ENCODE peak calls at places on chromosomes 1 and 21, in eight cellular contexts. One of them, this sample, is unnamed.

GRCh38 chr1:78911956-78912880 is 94.3 kb downstream of the ADGRL4 start:
- DNase-seq in neural crest cell: no peak
- DNase-seq in gastrocnemius medialis: no peak
- DNase-seq in uterus: no peak
- DNase-seq in heart right ventricle: no peak
- DNase-seq in cardiac muscle cell: peak; percentile 31
- DNase-seq in kidney epithelial cell: no peak
- DNase-seq in body of pancreas: no peak
- DNase-seq in this sample: no peak

GRCh38 chr1:198234511-198235251 is 77.9 kb downstream of the NEK7 start:
- DNase-seq in gastrocnemius medialis: no peak
- DNase-seq in body of pancreas: no peak
- DNase-seq in uterus: no peak
- DNase-seq in neural crest cell: no peak
- DNase-seq in heart right ventricle: no peak
- DNase-seq in cardiac muscle cell: peak; percentile 41
- DNase-seq in kidney epithelial cell: no peak
- DNase-seq in this sample: no peak

GRCh38 chr1:185017338-185017737 is 28.0 kb upstream of the RNF2 start:
- DNase-seq in neural crest cell: no peak
- DNase-seq in gastrocnemius medialis: no peak
- DNase-seq in body of pancreas: no peak
- DNase-seq in kidney epithelial cell: peak; percentile 92
- DNase-seq in heart right ventricle: no peak
- DNase-seq in cardiac muscle cell: peak; percentile 90
- DNase-seq in uterus: no peak
- DNase-seq in this sample: no peak

GRCh38 chr1:233998926-233999325 is 94.5 kb downstream of the SLC35F3 start:
- DNase-seq in body of pancreas: no peak
- DNase-seq in uterus: no peak
- DNase-seq in neural crest cell: no peak
- DNase-seq in heart right ventricle: no peak
- DNase-seq in cardiac muscle cell: no peak
- DNase-seq in gastrocnemius medialis: no peak
- DNase-seq in kidney epithelial cell: no peak
- DNase-seq in this sample: no peak

GRCh38 chr1:31154000-31154631 is 85.6 kb downstream of the NKAIN1 start:
- DNase-seq in neural crest cell: no peak
- DNase-seq in cardiac muscle cell: no peak
- DNase-seq in heart right ventricle: no peak
- DNase-seq in uterus: no peak
- DNase-seq in body of pancreas: no peak
- DNase-seq in gastrocnemius medialis: no peak
- DNase-seq in kidney epithelial cell: no peak
- DNase-seq in this sample: no peak

GRCh38 chr1:3623441-3624150 is 1.2 kb upstream of the TPRG1L start:
- DNase-seq in kidney epithelial cell: no peak
- DNase-seq in neural crest cell: no peak
- DNase-seq in body of pancreas: no peak
- DNase-seq in uterus: no peak
- DNase-seq in heart right ventricle: peak; percentile 10
- DNase-seq in gastrocnemius medialis: no peak
- DNase-seq in cardiac muscle cell: no peak
- DNase-seq in this sample: no peak

GRCh38 chr1:81937791-81938450 is 137.2 kb downstream of the ADGRL2 start:
- DNase-seq in cardiac muscle cell: peak; percentile 30
- DNase-seq in kidney epithelial cell: no peak
- DNase-seq in heart right ventricle: no peak
- DNase-seq in gastrocnemius medialis: no peak
- DNase-seq in uterus: no peak
- DNase-seq in body of pancreas: no peak
- DNase-seq in neural crest cell: no peak
- DNase-seq in this sample: no peak

GRCh38 chr1:95916616-95917015 is 682.6 kb downstream of the RWDD3 start:
- DNase-seq in gastrocnemius medialis: no peak
- DNase-seq in neural crest cell: no peak
- DNase-seq in uterus: no peak
- DNase-seq in kidney epithelial cell: no peak
- DNase-seq in cardiac muscle cell: peak; percentile 39
- DNase-seq in heart right ventricle: no peak
- DNase-seq in body of pancreas: no peak
- DNase-seq in this sample: no peak

GRCh38 chr1:187471555-187471954 is 642.8 kb downstream of the PLA2G4A start:
- DNase-seq in kidney epithelial cell: no peak
- DNase-seq in neural crest cell: no peak
- DNase-seq in heart right ventricle: no peak
- DNase-seq in cardiac muscle cell: peak; percentile 6
- DNase-seq in gastrocnemius medialis: no peak
- DNase-seq in uterus: no peak
- DNase-seq in body of pancreas: no peak
- DNase-seq in this sample: no peak

GRCh38 chr1:25754421-25755195 is 45.4 kb upstream of the SELENON start:
- DNase-seq in gastrocnemius medialis: no peak
- DNase-seq in uterus: no peak
- DNase-seq in heart right ventricle: no peak
- DNase-seq in cardiac muscle cell: no peak
- DNase-seq in neural crest cell: no peak
- DNase-seq in kidney epithelial cell: no peak
- DNase-seq in body of pancreas: no peak
- DNase-seq in this sample: no peak

GRCh38 chr1:206442101-206442500 is 28.2 kb upstream of the IKBKE start:
- DNase-seq in uterus: no peak
- DNase-seq in kidney epithelial cell: peak; percentile 23
- DNase-seq in gastrocnemius medialis: no peak
- DNase-seq in cardiac muscle cell: no peak
- DNase-seq in heart right ventricle: no peak
- DNase-seq in neural crest cell: no peak
- DNase-seq in body of pancreas: no peak
- DNase-seq in this sample: no peak

GRCh38 chr1:229042482-229042881 is 228.4 kb upstream of the RAB4A start:
- DNase-seq in heart right ventricle: no peak
- DNase-seq in neural crest cell: no peak
- DNase-seq in cardiac muscle cell: no peak
- DNase-seq in body of pancreas: no peak
- DNase-seq in uterus: no peak
- DNase-seq in kidney epithelial cell: no peak
- DNase-seq in gastrocnemius medialis: no peak
- DNase-seq in this sample: no peak

GRCh38 chr1:13756557-13757315 is 56.7 kb downstream of the PRDM2 start:
- DNase-seq in kidney epithelial cell: no peak
- DNase-seq in body of pancreas: no peak
- DNase-seq in uterus: no peak
- DNase-seq in cardiac muscle cell: no peak
- DNase-seq in neural crest cell: no peak
- DNase-seq in gastrocnemius medialis: no peak
- DNase-seq in heart right ventricle: no peak
- DNase-seq in this sample: no peak

GRCh38 chr1:93738075-93738622 is 56.5 kb upstream of the BCAR3 start:
- DNase-seq in gastrocnemius medialis: no peak
- DNase-seq in uterus: no peak
- DNase-seq in cardiac muscle cell: peak; percentile 71
- DNase-seq in neural crest cell: no peak
- DNase-seq in body of pancreas: no peak
- DNase-seq in heart right ventricle: no peak
- DNase-seq in kidney epithelial cell: peak; percentile 68
- DNase-seq in this sample: no peak

GRCh38 chr1:93732514-93732913 is 50.9 kb upstream of the BCAR3 start:
- DNase-seq in neural crest cell: no peak
- DNase-seq in gastrocnemius medialis: no peak
- DNase-seq in heart right ventricle: no peak
- DNase-seq in body of pancreas: no peak
- DNase-seq in kidney epithelial cell: no peak
- DNase-seq in cardiac muscle cell: no peak
- DNase-seq in uterus: no peak
- DNase-seq in this sample: no peak

GRCh38 chr1:93733340-93733739 is 51.7 kb upstream of the BCAR3 start:
- DNase-seq in cardiac muscle cell: no peak
- DNase-seq in heart right ventricle: no peak
- DNase-seq in gastrocnemius medialis: no peak
- DNase-seq in body of pancreas: no peak
- DNase-seq in uterus: no peak
- DNase-seq in kidney epithelial cell: no peak
- DNase-seq in neural crest cell: no peak
- DNase-seq in this sample: no peak

GRCh38 chr1:93735722-93736121 is 54.1 kb upstream of the BCAR3 start:
- DNase-seq in kidney epithelial cell: peak; percentile 52
- DNase-seq in neural crest cell: no peak
- DNase-seq in cardiac muscle cell: peak; percentile 85
- DNase-seq in heart right ventricle: no peak
- DNase-seq in body of pancreas: no peak
- DNase-seq in gastrocnemius medialis: no peak
- DNase-seq in uterus: no peak
- DNase-seq in this sample: no peak

DNA sequence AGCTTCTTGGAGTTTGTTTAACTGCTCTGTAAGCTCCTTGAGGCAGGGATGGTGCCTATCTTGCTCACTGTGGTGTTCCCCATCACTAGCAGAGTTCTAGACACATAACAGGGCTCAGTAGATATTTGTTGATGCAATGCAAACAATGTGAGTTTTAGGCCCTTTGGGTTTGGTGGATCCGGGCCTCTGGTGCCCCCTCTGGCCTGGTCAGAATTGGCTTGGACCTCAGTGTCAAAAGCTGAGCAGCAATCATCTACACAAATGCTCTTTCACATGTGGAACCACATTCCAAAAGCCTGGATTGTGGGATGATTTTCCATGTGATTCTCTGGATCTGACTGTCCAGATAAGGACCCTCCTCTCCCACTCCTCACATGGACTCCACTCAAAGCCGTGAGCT is 53.4 kb upstream of the BCAR3 start:
- DNase-seq in uterus: no peak
- DNase-seq in kidney epithelial cell: no peak
- DNase-seq in neural crest cell: no peak
- DNase-seq in body of pancreas: no peak
- DNase-seq in heart right ventricle: no peak
- DNase-seq in cardiac muscle cell: no peak
- DNase-seq in gastrocnemius medialis: no peak
- DNase-seq in this sample: no peak
- TF ChIP-seq CTCF in uterus: no peak
- TF ChIP-seq CTCF in kidney epithelial cell: peak; percentile 25
- TF ChIP-seq CTCF in neural crest cell: no peak
- TF ChIP-seq CTCF in body of pancreas: no peak
- TF ChIP-seq CTCF in heart right ventricle: peak; percentile 35
- TF ChIP-seq CTCF in cardiac muscle cell: peak; percentile 45
- TF ChIP-seq CTCF in gastrocnemius medialis: no peak
- TF ChIP-seq CTCF in this sample: peak; percentile 41

GRCh38 chr21:25931791-25932190 is 197.0 kb downstream of the GABPA start:
- DNase-seq in gastrocnemius medialis: no peak
- DNase-seq in heart right ventricle: no peak
- DNase-seq in body of pancreas: no peak
- DNase-seq in kidney epithelial cell: no peak
- DNase-seq in neural crest cell: no peak
- DNase-seq in cardiac muscle cell: no peak
- DNase-seq in uterus: no peak
- DNase-seq in this sample: no peak

GRCh38 chr21:25927195-25927880 is 192.6 kb downstream of the GABPA start:
- DNase-seq in uterus: no peak
- DNase-seq in body of pancreas: no peak
- DNase-seq in gastrocnemius medialis: no peak
- DNase-seq in heart right ventricle: no peak
- DNase-seq in neural crest cell: no peak
- DNase-seq in kidney epithelial cell: no peak
- DNase-seq in cardiac muscle cell: no peak
- DNase-seq in this sample: no peak

GRCh38 chr21:25925936-25926335 is 191.2 kb downstream of the GABPA start:
- DNase-seq in gastrocnemius medialis: no peak
- DNase-seq in cardiac muscle cell: peak; percentile 80
- DNase-seq in kidney epithelial cell: no peak
- DNase-seq in heart right ventricle: no peak
- DNase-seq in uterus: peak; percentile 35
- DNase-seq in neural crest cell: no peak
- DNase-seq in body of pancreas: no peak
- DNase-seq in this sample: no peak

GRCh38 chr21:25934130-25934529 is 199.4 kb downstream of the GABPA start:
- DNase-seq in gastrocnemius medialis: no peak
- DNase-seq in heart right ventricle: no peak
- DNase-seq in neural crest cell: no peak
- DNase-seq in uterus: no peak
- DNase-seq in body of pancreas: no peak
- DNase-seq in kidney epithelial cell: no peak
- DNase-seq in cardiac muscle cell: peak; percentile 82
- DNase-seq in this sample: no peak

GRCh38 chr21:25929859-25930520 is 195.2 kb downstream of the GABPA start:
- DNase-seq in heart right ventricle: no peak
- DNase-seq in neural crest cell: no peak
- DNase-seq in body of pancreas: no peak
- DNase-seq in cardiac muscle cell: peak; percentile 52
- DNase-seq in kidney epithelial cell: no peak
- DNase-seq in gastrocnemius medialis: peak; percentile 27
- DNase-seq in uterus: no peak
- DNase-seq in this sample: no peak
- TF ChIP-seq CTCF in heart right ventricle: no peak
- TF ChIP-seq CTCF in neural crest cell: no peak
- TF ChIP-seq CTCF in body of pancreas: no peak
- TF ChIP-seq CTCF in cardiac muscle cell: peak; percentile 17
- TF ChIP-seq CTCF in kidney epithelial cell: no peak
- TF ChIP-seq CTCF in gastrocnemius medialis: no peak
- TF ChIP-seq CTCF in uterus: no peak
- TF ChIP-seq CTCF in this sample: no peak

DNA sequence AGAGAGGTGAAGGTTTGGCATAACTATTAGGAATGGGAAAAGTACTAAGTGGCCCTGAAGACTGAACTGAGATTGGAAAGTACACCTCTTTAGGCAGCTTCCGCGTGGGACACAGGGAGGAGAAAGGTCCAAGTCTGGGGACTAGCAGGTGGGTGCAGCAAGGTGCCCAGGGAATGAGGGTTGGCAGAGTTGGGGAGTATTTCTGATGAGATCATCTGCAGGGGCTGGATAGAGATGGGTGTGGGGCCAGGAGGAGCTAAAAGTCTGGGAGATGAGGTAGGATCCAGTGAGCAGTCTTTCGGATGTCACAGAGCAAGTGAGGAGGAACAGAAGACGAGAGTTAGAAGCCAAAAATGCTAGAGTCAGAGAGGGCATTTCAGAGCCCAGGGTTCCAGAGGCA is 36.1 kb downstream of the CDCA8 start:
- DNase-seq in heart right ventricle: no peak
- DNase-seq in body of pancreas: no peak
- DNase-seq in uterus: no peak
- DNase-seq in kidney epithelial cell: no peak
- DNase-seq in cardiac muscle cell: no peak
- DNase-seq in gastrocnemius medialis: no peak
- DNase-seq in neural crest cell: no peak
- DNase-seq in this sample: no peak
- TF ChIP-seq CTCF in heart right ventricle: no peak
- TF ChIP-seq CTCF in body of pancreas: no peak
- TF ChIP-seq CTCF in uterus: no peak
- TF ChIP-seq CTCF in kidney epithelial cell: no peak
- TF ChIP-seq CTCF in cardiac muscle cell: no peak
- TF ChIP-seq CTCF in gastrocnemius medialis: no peak
- TF ChIP-seq CTCF in neural crest cell: no peak
- TF ChIP-seq CTCF in this sample: no peak

DNA sequence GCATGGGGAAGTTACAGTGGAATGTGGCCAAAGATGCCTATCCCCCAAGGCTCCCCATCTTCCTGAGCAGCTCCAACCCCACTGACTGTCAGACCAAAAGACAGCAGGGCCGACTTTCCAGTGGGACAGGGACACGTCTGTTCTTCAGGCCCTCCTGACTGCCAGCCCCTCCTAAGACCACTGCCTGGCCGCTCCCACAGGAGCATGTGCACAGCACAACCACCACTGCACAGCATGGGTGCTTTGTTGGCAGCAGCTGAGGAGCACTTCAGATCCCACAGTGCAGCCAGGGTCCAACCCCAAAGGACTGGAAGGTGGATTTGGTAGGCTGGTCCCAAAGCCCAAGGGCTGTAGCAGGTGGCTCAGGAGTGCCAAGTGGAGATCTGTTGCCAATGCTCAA is 648.3 kb upstream of the BRINP3 start:
- DNase-seq in body of pancreas: no peak
- DNase-seq in uterus: no peak
- DNase-seq in neural crest cell: no peak
- DNase-seq in kidney epithelial cell: no peak
- DNase-seq in gastrocnemius medialis: no peak
- DNase-seq in cardiac muscle cell: no peak
- DNase-seq in heart right ventricle: no peak
- DNase-seq in this sample: no peak
- TF ChIP-seq CTCF in body of pancreas: no peak
- TF ChIP-seq CTCF in uterus: no peak
- TF ChIP-seq CTCF in neural crest cell: no peak
- TF ChIP-seq CTCF in kidney epithelial cell: no peak
- TF ChIP-seq CTCF in gastrocnemius medialis: no peak
- TF ChIP-seq CTCF in cardiac muscle cell: no peak
- TF ChIP-seq CTCF in heart right ventricle: no peak
- TF ChIP-seq CTCF in this sample: no peak